ENCODE peak calls at places on chromosome 1, in nine cellular contexts. N is H9, R is LNCaP clone FGC, G is choroid plexus epithelial cell, H is fibroblast of lung, O is A549, I is cardiac fibroblast, K is hepatocyte, Y is GM23338. T is an unnamed sample.
A peak's percentile ranks its signal among the peaks of the same experiment; 100 is the strongest.

GRCh38 chr1:230422221-230422981 is 3.7 kb downstream of the PGBD5 start:
- DNase-seq in N (peak; percentile 41), R (no peak), G (no peak), H (no peak), O (no peak), I (no peak), K (no peak), Y (peak; percentile 37), T (no peak)

GRCh38 chr1:169918927-169919326 is 25.2 kb upstream of the SCYL3 start:
- DNase-seq in N (no peak), R (no peak), G (no peak), H (no peak), O (no peak), I (no peak), K (no peak), Y (no peak), T (no peak)

GRCh38 chr1:94736549-94736948 is 83.6 kb upstream of the SLC44A3 start:
- DNase-seq in N (no peak), R (no peak), G (no peak), H (no peak), O (no peak), I (no peak), K (no peak), Y (no peak), T (no peak)

GRCh38 chr1:200739499-200740290 is 1.0 kb downstream of the CAMSAP2 start:
- DNase-seq in N (no peak), R (no peak), G (peak; percentile 40), H (peak; percentile 41), O (peak; percentile 33), I (peak; percentile 14), K (peak; percentile 21), Y (peak; percentile 15), T (peak; percentile 65)

GRCh38 chr1:19430121-19431068 is 54.9 kb downstream of the CAPZB start:
- DNase-seq in N (no peak), R (no peak), G (peak; percentile 69), H (peak; percentile 79), O (peak; percentile 41), I (peak; percentile 76), K (peak; percentile 54), Y (no peak), T (no peak)

GRCh38 chr1:41846595-41846994 is 72.1 kb downstream of the HIVEP3 start:
- DNase-seq in N (no peak), R (no peak), G (peak; percentile 48), H (peak; percentile 74), O (no peak), I (peak; percentile 42), K (no peak), Y (no peak), T (no peak)

GRCh38 chr1:60727553-60727952 is 354.8 kb upstream of the NFIA start:
- DNase-seq in N (peak; percentile 34), R (no peak), G (no peak), H (no peak), O (no peak), I (no peak), K (peak; percentile 6), Y (peak; percentile 25), T (no peak)

GRCh38 chr1:204376919-204377799 is 17.4 kb upstream of the PLEKHA6 start:
- DNase-seq in N (no peak), R (no peak), G (no peak), H (no peak), O (peak; percentile 81), I (no peak), K (peak; percentile 84), Y (no peak), T (no peak)

GRCh38 chr1:248905949-248906740 is at the start of gene PGBD2:
- DNase-seq in N (peak; percentile 96), R (peak; percentile 65), G (peak; percentile 96), H (peak; percentile 84), O (peak; percentile 79), I (peak; percentile 96), K (peak; percentile 97), Y (peak; percentile 95), T (peak; percentile 85)

GRCh38 chr1:26863677-26864060 is 720 bp downstream of the SFN start:
- DNase-seq in N (no peak), R (no peak), G (no peak), H (no peak), O (no peak), I (no peak), K (no peak), Y (no peak), T (no peak)

GRCh38 chr1:156925154-156926010 is 5.0 kb downstream of the LRRC71 start:
- DNase-seq in N (no peak), R (no peak), G (no peak), H (no peak), O (no peak), I (no peak), K (no peak), Y (no peak), T (no peak)

GRCh38 chr1:207335695-207336363 is 14.4 kb downstream of the CD55 start:
- DNase-seq in N (no peak), R (no peak), G (no peak), H (no peak), O (no peak), I (no peak), K (no peak), Y (peak; percentile 20), T (no peak)
- TF ChIP-seq CTCF in N (no peak), R (no peak), G (no peak), H (no peak), O (no peak), I (peak; percentile 3), K (no peak), Y (peak; percentile 28), T (no peak)

GRCh38 chr1:32071758-32072621 is 749 bp upstream of the TMEM39B start:
- DNase-seq in N (no peak), R (no peak), G (peak; percentile 75), H (peak; percentile 70), O (no peak), I (peak; percentile 75), K (peak; percentile 36), Y (peak; percentile 32), T (no peak)

GRCh38 chr1:32073387-32074229 is 869 bp downstream of the TMEM39B start:
- DNase-seq in N (no peak), R (no peak), G (no peak), H (no peak), O (peak; percentile 48), I (no peak), K (no peak), Y (peak; percentile 99), T (no peak)

GRCh38 chr1:32074841-32075240 is 2.1 kb downstream of the TMEM39B start:
- DNase-seq in N (no peak), R (no peak), G (no peak), H (no peak), O (no peak), I (no peak), K (no peak), Y (no peak), T (no peak)

GRCh38 chr1:32068891-32069590 is 3.7 kb upstream of the TMEM39B start:
- DNase-seq in N (no peak), R (no peak), G (peak; percentile 53), H (peak; percentile 76), O (no peak), I (peak; percentile 52), K (no peak), Y (peak; percentile 59), T (no peak)

DNA sequence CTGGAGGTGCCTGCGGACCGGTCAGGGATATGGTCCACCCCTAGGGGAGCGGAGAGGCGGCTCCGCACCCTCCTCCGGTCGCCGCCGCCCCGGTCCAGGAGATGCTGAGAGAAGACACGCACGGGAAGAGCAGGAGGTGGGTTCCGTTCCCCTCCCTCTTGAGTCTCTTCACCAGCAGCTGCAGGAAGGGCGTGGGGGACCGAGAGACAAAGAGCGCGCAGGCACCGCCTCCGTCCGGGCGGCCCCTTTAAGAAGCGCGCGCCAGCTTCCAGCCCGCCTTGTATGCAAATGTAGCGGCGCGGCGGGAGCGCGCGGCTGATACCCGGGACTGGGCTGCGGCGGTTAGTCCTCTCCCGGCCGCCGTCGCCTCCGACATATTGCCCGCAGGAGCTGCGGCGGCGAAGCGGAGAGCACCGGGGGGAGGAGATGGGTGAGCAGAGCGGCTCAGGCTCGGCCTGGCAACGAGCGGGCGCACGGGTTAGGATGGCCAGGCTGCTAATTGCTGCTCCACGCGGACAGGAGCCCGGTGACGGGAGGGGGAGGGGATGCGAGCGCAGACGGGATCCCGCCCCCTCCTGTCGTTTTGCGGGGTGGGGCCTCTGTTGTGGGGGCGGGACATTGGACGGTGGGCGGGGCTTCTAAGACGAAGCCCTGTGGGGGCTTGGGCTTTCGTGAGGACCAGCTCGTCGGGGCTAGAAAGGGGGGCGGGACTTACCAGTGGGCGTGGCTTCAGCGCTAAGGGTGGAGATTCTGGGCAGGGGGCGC is at the start of gene TMEM39B:
- DNase-seq in N (peak; percentile 98), R (peak; percentile 82), G (peak; percentile 97), H (peak; percentile 96), O (peak; percentile 82), I (peak; percentile 97), K (peak; percentile 98), Y (peak; percentile 98), T (peak; percentile 87)
- TF ChIP-seq CTCF in N (no peak), R (peak; percentile 33), G (no peak), H (no peak), O (no peak), I (no peak), K (no peak), Y (peak; percentile 43), T (peak; percentile 15)

GRCh38 chr1:4397196-4397595 is 257.2 kb upstream of the AJAP1 start:
- DNase-seq in N (no peak), R (no peak), G (no peak), H (peak; percentile 5), O (no peak), I (no peak), K (no peak), Y (no peak), T (no peak)
- TF ChIP-seq CTCF in N (no peak), R (no peak), G (no peak), H (no peak), O (no peak), I (no peak), K (no peak), Y (no peak), T (no peak)

GRCh38 chr1:30087465-30087864 is 635.9 kb downstream of the MATN1 start:
- DNase-seq in N (peak; percentile 72), R (no peak), G (peak; percentile 4), H (no peak), O (peak; percentile 23), I (no peak), K (no peak), Y (peak; percentile 72), T (no peak)
- TF ChIP-seq CTCF in N (peak; percentile 65), R (peak; percentile 20), G (peak; percentile 44), H (peak; percentile 50), O (no peak), I (no peak), K (peak; percentile 22), Y (peak; percentile 48), T (peak; percentile 42)

DNA sequence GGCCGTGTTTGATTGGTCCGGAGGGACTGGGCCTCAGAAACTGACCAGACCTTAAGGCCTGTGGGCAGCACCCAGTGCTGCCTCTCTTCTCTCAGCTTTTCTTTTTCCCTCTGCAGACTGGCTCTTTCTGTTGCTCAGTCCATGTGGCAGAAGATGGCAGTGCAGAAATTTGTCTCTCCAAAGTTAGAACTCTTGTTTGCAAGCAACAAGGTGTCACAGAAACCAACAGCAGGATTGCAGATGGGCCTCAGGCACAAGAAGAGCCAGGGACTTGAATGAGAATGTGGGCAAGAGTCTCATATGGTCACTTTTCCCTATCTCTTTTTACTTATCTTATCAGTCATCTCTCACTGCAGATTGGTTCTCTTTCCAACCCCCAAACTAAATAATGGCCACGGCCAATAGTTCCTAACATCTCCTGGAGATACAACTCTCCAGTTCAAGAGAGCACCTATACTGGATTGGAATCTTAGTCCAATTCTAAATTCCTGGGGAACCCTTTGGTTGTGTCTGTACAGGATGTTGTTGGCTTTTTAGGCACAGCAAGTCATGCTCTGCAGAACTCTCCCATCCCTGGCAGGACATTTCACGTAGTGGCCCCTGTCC is 95.4 kb upstream of the RALGPS2 start:
- DNase-seq in N (no peak), R (no peak), G (peak; percentile 31), H (no peak), O (no peak), I (no peak), K (no peak), Y (no peak), T (no peak)
- TF ChIP-seq CTCF in N (peak; percentile 21), R (no peak), G (peak; percentile 19), H (no peak), O (no peak), I (no peak), K (no peak), Y (no peak), T (peak; percentile 11)